ENCODE peak calls at places on chromosomes 1 and 21, in eight cellular contexts. P is neural progenitor cell, H is OCI-LY7, B is MM.1S, C is hepatocyte, I is GM23338, S is SK-N-SH, W is HCT116. J is an unnamed sample.
A peak's percentile ranks its signal among the peaks of the same experiment; 100 is the strongest.

GRCh38 chr1:9449106-9449627 is 90.1 kb upstream of the SLC25A33 start:
- DNase-seq in H (no peak), C (peak; percentile 50), W (no peak), P (no peak), S (peak; percentile 69), B (no peak), I (no peak), J (no peak)

GRCh38 chr1:184075040-184076029 is 23.8 kb downstream of the TSEN15 start:
- DNase-seq in P (peak; percentile 66), H (peak; percentile 49), B (peak; percentile 71), I (peak; percentile 73), W (peak; percentile 40), C (peak; percentile 66), S (peak; percentile 37), J (peak; percentile 70)

GRCh38 chr1:8706291-8706690 is 111.1 kb downstream of the RERE start:
- DNase-seq in B (no peak), W (no peak), P (no peak), I (no peak), C (no peak), S (no peak), H (no peak), J (no peak)

GRCh38 chr1:185152187-185152767 is 4.5 kb downstream of the TRMT1L start:
- DNase-seq in C (peak; percentile 29), W (no peak), B (no peak), S (no peak), P (no peak), H (no peak), I (no peak), J (no peak)

GRCh38 chr1:218474089-218474488 is 129.0 kb downstream of the TGFB2 start:
- DNase-seq in H (no peak), I (no peak), W (no peak), S (no peak), P (no peak), C (no peak), B (no peak), J (no peak)

GRCh38 chr1:198837276-198838021 is 198.6 kb downstream of the PTPRC start:
- DNase-seq in W (no peak), I (no peak), B (no peak), C (no peak), S (no peak), P (no peak), H (peak; percentile 10), J (peak; percentile 18)

GRCh38 chr1:18376661-18377060 is 104.1 kb upstream of the KLHDC7A start:
- DNase-seq in B (no peak), W (no peak), P (no peak), I (no peak), C (no peak), H (no peak), S (no peak), J (no peak)

GRCh38 chr1:45585496-45586075 is 1.7 kb downstream of the NASP start:
- DNase-seq in H (no peak), P (no peak), C (no peak), B (no peak), W (no peak), S (no peak), I (no peak), J (no peak)

GRCh38 chr1:247487057-247487456 is 29.2 kb upstream of the OR2B11 start:
- DNase-seq in C (peak; percentile 57), P (peak; percentile 49), W (peak; percentile 26), H (peak; percentile 18), I (peak; percentile 72), B (peak; percentile 69), S (peak; percentile 35), J (peak; percentile 91)

GRCh38 chr1:9151326-9151860 is 22.5 kb upstream of the GPR157 start:
- DNase-seq in H (no peak), P (no peak), S (no peak), W (no peak), B (no peak), I (no peak), C (no peak), J (no peak)

GRCh38 chr1:178232949-178233348 is 139.0 kb downstream of the RASAL2 start:
- DNase-seq in S (no peak), I (no peak), B (no peak), C (no peak), H (no peak), W (no peak), P (no peak), J (no peak)

GRCh38 chr1:9038338-9038650 is 12.1 kb upstream of the SLC2A7 start:
- DNase-seq in S (no peak), I (no peak), C (no peak), B (no peak), P (no peak), W (no peak), H (no peak), J (no peak)

GRCh38 chr1:233730809-233731208 is 116.9 kb downstream of the KCNK1 start:
- DNase-seq in H (no peak), W (no peak), B (no peak), S (no peak), I (peak; percentile 83), C (no peak), P (peak; percentile 32), J (no peak)

GRCh38 chr1:203278087-203278884 is 27.0 kb upstream of the BTG2 start:
- DNase-seq in B (peak; percentile 48), W (no peak), S (peak; percentile 79), C (peak; percentile 88), H (peak; percentile 55), P (peak; percentile 53), I (peak; percentile 49), J (no peak)

GRCh38 chr1:247228133-247228532 is 27.7 kb upstream of the VN1R5 start:
- DNase-seq in B (no peak), C (no peak), I (peak; percentile 50), S (no peak), W (no peak), H (no peak), P (no peak), J (no peak)

GRCh38 chr1:19762175-19762779 is 37.4 kb downstream of the TMCO4 start:
- DNase-seq in S (peak; percentile 75), W (no peak), I (peak; percentile 73), C (peak; percentile 30), H (peak; percentile 44), B (no peak), P (peak; percentile 68), J (peak; percentile 57)

GRCh38 chr1:171901245-171901644 is 59.9 kb downstream of the DNM3 start:
- DNase-seq in B (no peak), P (no peak), I (no peak), C (no peak), H (no peak), W (no peak), S (no peak), J (peak; percentile 27)

GRCh38 chr1:197393772-197394171 is 125.7 kb downstream of the CRB1 start:
- DNase-seq in B (no peak), W (no peak), S (no peak), C (no peak), P (no peak), I (no peak), H (no peak), J (no peak)

GRCh38 chr21:41602511-41602910 is 94.6 kb upstream of the TMPRSS2 start:
- DNase-seq in B (no peak), P (no peak), H (no peak), S (no peak), C (no peak), I (no peak), W (no peak), J (no peak)

GRCh38 chr1:2431095-2431494 is 18.7 kb upstream of the PEX10 start:
- DNase-seq in W (no peak), B (no peak), C (no peak), P (no peak), H (no peak), I (no peak), S (no peak), J (no peak)

GRCh38 chr1:210779259-210779658 is 354.7 kb downstream of the KCNH1 start:
- DNase-seq in H (no peak), S (no peak), C (no peak), P (no peak), W (no peak), I (no peak), B (no peak), J (no peak)

GRCh38 chr1:73065585-73065984 is 783.2 kb upstream of the NEGR1 start:
- DNase-seq in W (no peak), B (peak; percentile 61), I (peak; percentile 73), H (no peak), P (peak; percentile 84), C (peak; percentile 61), S (peak; percentile 1), J (peak; percentile 45)

GRCh38 chr1:192959657-192960186 is 99.4 kb downstream of the UCHL5 start:
- DNase-seq in H (no peak), C (no peak), W (no peak), S (no peak), B (peak; percentile 33), I (no peak), P (no peak), J (no peak)

GRCh38 chr1:10431065-10431730 is 965 bp downstream of the CENPS start:
- DNase-seq in H (peak; percentile 33), P (peak; percentile 59), W (no peak), S (no peak), I (peak; percentile 67), B (peak; percentile 44), C (peak; percentile 32), J (peak; percentile 15)

GRCh38 chr1:181097242-181097641 is 8.7 kb downstream of the IER5 start:
- DNase-seq in H (no peak), P (no peak), B (no peak), I (peak; percentile 14), C (no peak), W (no peak), S (peak; percentile 52), J (no peak)

GRCh38 chr1:96361251-96361856 is 360.2 kb upstream of the PTBP2 start:
- DNase-seq in S (no peak), C (no peak), W (no peak), I (no peak), B (no peak), H (no peak), P (no peak), J (no peak)
- H3K4me1 ChIP-seq in S (peaks cover 34% of the 10 kb centered on the region), C (no peaks in the 10 kb centered on the region), W (peaks cover 32% of the 10 kb centered on the region), I (no peaks in the 10 kb centered on the region), B (no peaks in the 10 kb centered on the region), H (no peaks in the 10 kb centered on the region), P (no peaks in the 10 kb centered on the region), J (peaks cover 64% of the 10 kb centered on the region)

GRCh38 chr21:33897098-33897497 is 18.5 kb downstream of the ATP5PO start:
- DNase-seq in H (no peak), B (no peak), P (no peak), W (no peak), C (no peak), I (no peak), S (no peak), J (no peak)
- TF ChIP-seq EZH2phosphoT487 in H (no peak), B (no peak), P (no peak), W (no peak), C (no peak), I (no peak), S (no peak), J (no peak)

GRCh38 chr21:45074818-45075605 is 632 bp downstream of the ADARB1 start:
- DNase-seq in B (no peak), I (peak; percentile 69), P (peak; percentile 71), W (no peak), H (no peak), S (peak; percentile 82), C (peak; percentile 37), J (peak; percentile 55)
- TF ChIP-seq CTCF in B (no peak), I (no peak), P (no peak), W (no peak), H (no peak), S (no peak), C (no peak), J (no peak)

DNA sequence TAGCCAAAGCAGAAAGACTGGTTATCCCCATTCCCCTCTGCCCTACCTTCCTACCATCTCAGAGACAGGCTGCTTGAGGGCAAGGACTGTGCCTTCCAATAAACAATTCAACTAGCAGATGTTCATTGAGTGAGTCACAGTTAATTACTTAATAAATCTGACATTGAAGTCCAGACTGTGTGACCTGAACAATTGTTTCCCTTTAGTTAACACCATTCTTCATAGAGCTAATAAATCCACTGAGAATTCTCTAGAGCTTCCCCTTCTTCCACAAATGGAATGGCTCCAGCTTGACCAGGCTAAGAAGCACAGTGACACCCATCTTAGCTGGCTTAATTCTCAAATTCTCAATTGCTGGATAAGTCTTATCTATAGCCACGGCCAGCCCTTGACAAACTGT is 61.9 kb upstream of the GJA5 start:
- DNase-seq in P (no peak), B (no peak), C (peak; percentile 11), W (no peak), S (no peak), H (no peak), I (no peak), J (peak; percentile 55)
- H3K4me1 ChIP-seq in P (peaks cover 5% of the 10 kb centered on the region), B (no peaks in the 10 kb centered on the region), C (no peaks in the 10 kb centered on the region), W (no peaks in the 10 kb centered on the region), S (no peaks in the 10 kb centered on the region), H (no peaks in the 10 kb centered on the region), I (no peaks in the 10 kb centered on the region), J (peaks cover 7% of the 10 kb centered on the region)